ENCODE peak calls at places on chromosomes 16 and 17, in five cellular contexts. B, H, O, I and G are unnamed samples. For H3K4me1, the result is how much of the 10 kb centered on the place peaks cover.

GRCh38 chr17:77935121-77935571 is 23.4 kb upstream of the TNRC6C start:
- DNase-seq in O (no peak), H (no peak), I (no peak), B (peak), G (no peak)

GRCh38 chr16:75273054-75273925 is 21.9 kb upstream of the BCAR1 start:
- DNase-seq in H (no peak), I (no peak), B (peak), O (peak), G (no peak)

GRCh38 chr16:84922351-84923135 is 88.8 kb downstream of the ZDHHC7 start:
- DNase-seq in O (no peak), I (no peak), B (no peak), H (peak), G (no peak)

GRCh38 chr16:15396948-15397594 is 1.5 kb downstream of the MPV17L start:
- DNase-seq in O (no peak), B (peak), H (no peak), I (no peak), G (no peak)

GRCh38 chr17:50272711-50273653 is 1.3 kb upstream of the TMEM92 start:
- DNase-seq in H (peak), O (peak), B (peak), I (peak), G (peak)

GRCh38 chr17:45982791-45983613 is 16.0 kb upstream of the STH start:
- DNase-seq in H (no peak), I (no peak), O (no peak), B (no peak), G (no peak)

GRCh38 chr17:75430159-75430748 is 24.8 kb upstream of the GRB2 start:
- DNase-seq in O (peak), I (peak), H (peak), B (peak), G (peak)

GRCh38 chr17:47801906-47802305 is 19.7 kb downstream of the OSBPL7 start:
- DNase-seq in I (no peak), B (no peak), H (no peak), O (no peak), G (no peak)

GRCh38 chr16:88768041-88768876 is 16.8 kb downstream of the PIEZO1 start:
- DNase-seq in B (no peak), I (no peak), O (no peak), H (peak), G (no peak)

GRCh38 chr17:39951924-39952664 is 10.7 kb upstream of the GSDMA start:
- DNase-seq in O (no peak), B (no peak), H (no peak), I (no peak), G (no peak)

GRCh38 chr17:4199818-4200402 is 56.9 kb downstream of the CYB5D2 start:
- DNase-seq in O (peak), I (peak), H (peak), B (peak), G (peak)

GRCh38 chr16:73027655-73028220 is 20.2 kb downstream of the ZFHX3 start:
- DNase-seq in O (no peak), B (no peak), I (no peak), H (peak), G (no peak)

GRCh38 chr16:79100456-79100855 is 500.1 kb downstream of the MAF start:
- DNase-seq in B (no peak), I (no peak), H (peak), O (no peak), G (no peak)

GRCh38 chr17:4142107-4142900 is 526 bp downstream of the ZZEF1 start:
- DNase-seq in H (peak), O (no peak), I (peak), B (peak), G (no peak)

GRCh38 chr16:35599429-35600165 is 2140.2 kb downstream of the TP53TG3F start:
- DNase-seq in B (no peak), O (no peak), H (no peak), I (no peak), G (no peak)

GRCh38 chr17:9339958-9340357 is 235.7 kb downstream of the STX8 start:
- DNase-seq in H (no peak), O (no peak), I (no peak), B (no peak), G (no peak)

GRCh38 chr17:9346296-9346926 is 229.2 kb downstream of the STX8 start:
- DNase-seq in B (no peak), O (no peak), I (peak), H (no peak), G (no peak)

GRCh38 chr17:9342225-9342624 is 233.4 kb downstream of the STX8 start:
- DNase-seq in H (no peak), I (no peak), O (no peak), B (peak), G (no peak)

DNA sequence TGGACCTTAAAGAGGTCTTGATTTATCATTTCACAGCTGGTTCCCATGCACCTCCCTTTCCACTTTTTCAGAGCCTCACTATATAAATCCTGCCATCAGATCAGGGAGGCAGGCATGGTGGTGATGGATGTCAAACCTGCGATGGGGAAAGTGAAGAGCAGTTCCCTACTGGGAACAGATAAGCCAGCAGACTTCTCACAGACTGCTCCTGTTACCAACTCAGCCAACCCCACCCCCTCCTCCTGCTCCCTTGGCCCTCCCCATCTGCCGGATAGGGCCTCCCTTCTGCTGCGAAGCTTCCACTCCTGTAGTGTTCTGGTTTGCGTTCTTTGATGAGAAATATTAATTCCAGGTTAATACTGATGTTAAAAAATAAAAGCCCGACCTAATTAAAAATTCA is 232.1 kb downstream of the STX8 start:
- DNase-seq in I (no peak), B (peak), O (no peak), H (peak), G (no peak)
- H3K4me1 ChIP-seq in I (under half), B (under half), O (under half), H (under half), G (under half)

DNA sequence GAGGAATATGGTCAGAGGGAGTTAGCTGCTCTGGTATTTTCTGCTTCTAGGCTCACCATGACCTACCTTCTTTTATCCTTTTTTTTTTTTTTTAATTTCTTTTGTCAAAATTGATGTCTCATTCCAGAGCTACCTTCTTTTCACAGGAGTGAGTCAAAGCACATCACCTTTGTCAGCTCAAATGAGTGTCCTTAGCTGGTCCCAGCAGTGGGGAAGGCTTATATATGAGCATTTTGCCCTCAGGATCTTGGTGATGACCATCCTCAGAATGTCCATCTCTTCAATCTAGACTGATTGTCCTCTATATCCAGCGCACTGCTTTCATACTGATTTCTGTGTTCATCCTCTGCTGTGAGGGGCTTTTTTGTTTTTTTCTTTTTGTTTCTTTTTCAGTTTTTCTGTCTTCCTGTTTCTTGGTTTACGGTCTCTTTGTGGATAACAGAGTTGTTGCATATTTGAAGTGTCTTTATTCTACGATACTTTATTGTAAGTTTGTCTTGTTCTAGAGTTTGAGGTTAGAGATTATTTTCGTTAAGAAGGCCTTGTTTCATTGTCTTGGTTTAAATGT is 24.9 kb downstream of the CBFB start:
- DNase-seq in O (peak), H (no peak), B (no peak), I (no peak), G (no peak)
- H3K4me3 ChIP-seq in O (no peak), H (no peak), B (no peak), I (no peak), G (no peak)

GRCh38 chr17:354651-355556 is 2.3 kb upstream of the RPH3AL start:
- DNase-seq in B (no peak), H (peak), O (peak), I (no peak), G (no peak)

GRCh38 chr17:353838-354234 is 1.2 kb upstream of the RPH3AL start:
- DNase-seq in H (no peak), B (no peak), I (no peak), O (no peak), G (no peak)

GRCh38 chr17:357634-358033 is 5.0 kb upstream of the RPH3AL start:
- DNase-seq in O (no peak), H (no peak), I (no peak), B (no peak), G (no peak)

GRCh38 chr17:358491-359133 is 6.0 kb upstream of the RPH3AL start:
- DNase-seq in B (no peak), H (no peak), I (no peak), O (no peak), G (no peak)

GRCh38 chr17:356671-357434 is 4.2 kb upstream of the RPH3AL start:
- DNase-seq in H (no peak), I (no peak), O (no peak), B (no peak), G (no peak)
- H3K4me1 ChIP-seq in H (under half), I (under half), O (under half), B (under half), G (under half)

GRCh38 chr16:9103546-9103945 is 12.1 kb downstream of the HAPSTR1 start:
- DNase-seq in O (no peak), I (no peak), B (no peak), H (no peak), G (no peak)
- H3K4me3 ChIP-seq in O (no peak), I (no peak), B (no peak), H (no peak), G (no peak)

GRCh38 chr17:2705888-2706795 is 5.4 kb downstream of the CLUH start:
- DNase-seq in O (no peak), B (no peak), H (no peak), I (no peak), G (no peak)
- H3K4me1 ChIP-seq in O (under half), B (under half), H (under half), I (under half), G (under half)

GRCh38 chr16:14015017-14015416 is 56.1 kb upstream of the MRTFB start:
- DNase-seq in H (no peak), O (no peak), B (no peak), I (peak), G (no peak)

GRCh38 chr16:14014284-14014625 is 56.9 kb upstream of the MRTFB start:
- DNase-seq in B (no peak), O (no peak), I (no peak), H (no peak), G (no peak)

GRCh38 chr16:14013145-14013570 is 58.0 kb upstream of the MRTFB start:
- DNase-seq in I (no peak), O (no peak), B (no peak), H (no peak), G (no peak)

GRCh38 chr16:14015461-14015860 is 55.7 kb upstream of the MRTFB start:
- DNase-seq in B (no peak), I (no peak), H (no peak), O (no peak), G (no peak)

GRCh38 chr16:14013571-14014283 is 57.4 kb upstream of the MRTFB start:
- DNase-seq in O (peak), H (peak), I (peak), B (peak), G (peak)
- H3K4me3 ChIP-seq in O (no peak), H (no peak), I (peak), B (no peak), G (no peak)

DNA sequence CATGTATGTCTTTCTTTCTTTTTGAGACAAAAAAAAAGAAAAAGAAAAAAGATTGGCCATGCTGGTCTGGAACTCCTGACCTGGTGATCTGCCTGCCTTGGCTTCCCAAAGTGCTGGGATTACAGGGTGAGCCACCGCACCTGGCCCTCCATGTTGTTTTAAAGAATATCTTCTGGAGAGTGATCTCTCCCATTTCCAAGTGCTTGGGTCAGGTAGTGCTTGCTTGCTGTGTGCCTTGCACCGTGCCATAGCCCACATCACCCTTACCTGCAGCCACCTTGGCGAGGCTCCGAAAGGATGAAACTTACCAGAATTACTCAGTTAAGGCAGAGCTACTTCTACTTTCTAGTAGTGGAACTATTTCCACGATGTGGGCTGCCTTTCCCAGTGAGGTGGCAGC is 19.0 kb upstream of the KDM6B start:
- DNase-seq in H (no peak), B (no peak), I (no peak), O (no peak), G (no peak)
- H3K4me1 ChIP-seq in H (under half), B (under half), I (under half), O (under half), G (under half)